ENCODE peak calls at places on chromosomes 6 and 20, in ten cellular contexts. One of them, this sample, is unnamed.
A peak's percentile ranks its signal among the peaks of the same experiment; 100 is the strongest.

GRCh38 chr6:114810468-114810867 is 467.6 kb upstream of the HS3ST5 start:
- DNase-seq in body of pancreas: no peak
- DNase-seq in IMR-90: no peak
- DNase-seq in endothelial cell of umbilical vein: no peak
- DNase-seq in stomach: no peak
- DNase-seq in tibial nerve: no peak
- DNase-seq in transverse colon: no peak
- DNase-seq in adrenal gland: no peak
- DNase-seq in ovary: no peak
- DNase-seq in H54: no peak
- DNase-seq in this sample: no peak

GRCh38 chr6:141282263-141282662 is 850.5 kb upstream of the GJE1 start:
- DNase-seq in transverse colon: no peak
- DNase-seq in endothelial cell of umbilical vein: no peak
- DNase-seq in body of pancreas: no peak
- DNase-seq in IMR-90: no peak
- DNase-seq in H54: no peak
- DNase-seq in stomach: no peak
- DNase-seq in adrenal gland: no peak
- DNase-seq in tibial nerve: no peak
- DNase-seq in ovary: no peak
- DNase-seq in this sample: no peak

GRCh38 chr20:36251426-36251825 is 15.1 kb downstream of the AAR2 start:
- DNase-seq in IMR-90: no peak
- DNase-seq in tibial nerve: no peak
- DNase-seq in adrenal gland: no peak
- DNase-seq in H54: no peak
- DNase-seq in transverse colon: no peak
- DNase-seq in endothelial cell of umbilical vein: no peak
- DNase-seq in stomach: no peak
- DNase-seq in ovary: no peak
- DNase-seq in body of pancreas: no peak
- DNase-seq in this sample: no peak

GRCh38 chr6:147508073-147508870 is at the start of gene SAMD5:
- DNase-seq in transverse colon: peak; percentile 74
- DNase-seq in stomach: peak; percentile 65
- DNase-seq in adrenal gland: peak; percentile 38
- DNase-seq in H54: peak; percentile 53
- DNase-seq in endothelial cell of umbilical vein: peak; percentile 82
- DNase-seq in body of pancreas: peak; percentile 27
- DNase-seq in ovary: peak; percentile 12
- DNase-seq in tibial nerve: no peak
- DNase-seq in IMR-90: peak; percentile 68
- DNase-seq in this sample: peak; percentile 69

GRCh38 chr20:17662333-17663039 is 19.6 kb downstream of the RRBP1 start:
- DNase-seq in adrenal gland: peak; percentile 63
- DNase-seq in H54: no peak
- DNase-seq in tibial nerve: peak; percentile 75
- DNase-seq in IMR-90: peak; percentile 48
- DNase-seq in stomach: no peak
- DNase-seq in ovary: no peak
- DNase-seq in transverse colon: peak; percentile 26
- DNase-seq in endothelial cell of umbilical vein: no peak
- DNase-seq in body of pancreas: peak; percentile 81
- DNase-seq in this sample: no peak

GRCh38 chr20:31604567-31605030 is 490 bp upstream of the ID1 start:
- DNase-seq in body of pancreas: no peak
- DNase-seq in stomach: no peak
- DNase-seq in ovary: no peak
- DNase-seq in H54: no peak
- DNase-seq in endothelial cell of umbilical vein: no peak
- DNase-seq in transverse colon: no peak
- DNase-seq in IMR-90: no peak
- DNase-seq in adrenal gland: no peak
- DNase-seq in tibial nerve: no peak
- DNase-seq in this sample: no peak

GRCh38 chr6:13615802-13616140 is 636 bp downstream of the NOL7 start:
- DNase-seq in ovary: peak; percentile 46
- DNase-seq in transverse colon: peak; percentile 63
- DNase-seq in stomach: peak; percentile 45
- DNase-seq in endothelial cell of umbilical vein: no peak
- DNase-seq in tibial nerve: peak; percentile 36
- DNase-seq in body of pancreas: peak; percentile 48
- DNase-seq in adrenal gland: peak; percentile 71
- DNase-seq in IMR-90: peak; percentile 35
- DNase-seq in H54: peak; percentile 28
- DNase-seq in this sample: peak; percentile 53

GRCh38 chr6:109093732-109094131 is 914 bp downstream of the SESN1 start:
- DNase-seq in IMR-90: peak; percentile 14
- DNase-seq in H54: no peak
- DNase-seq in endothelial cell of umbilical vein: peak; percentile 49
- DNase-seq in tibial nerve: no peak
- DNase-seq in body of pancreas: no peak
- DNase-seq in stomach: no peak
- DNase-seq in adrenal gland: no peak
- DNase-seq in transverse colon: no peak
- DNase-seq in ovary: no peak
- DNase-seq in this sample: no peak

GRCh38 chr20:50027611-50028105 is 44.9 kb downstream of the SNAI1 start:
- DNase-seq in stomach: no peak
- DNase-seq in transverse colon: peak; percentile 25
- DNase-seq in body of pancreas: peak; percentile 43
- DNase-seq in IMR-90: peak; percentile 92
- DNase-seq in endothelial cell of umbilical vein: peak; percentile 95
- DNase-seq in ovary: peak; percentile 34
- DNase-seq in tibial nerve: no peak
- DNase-seq in adrenal gland: peak; percentile 95
- DNase-seq in H54: peak; percentile 94
- DNase-seq in this sample: peak; percentile 90

GRCh38 chr6:150992682-150993081 is 127.2 kb downstream of the MTHFD1L start:
- DNase-seq in ovary: peak; percentile 48
- DNase-seq in IMR-90: peak; percentile 47
- DNase-seq in transverse colon: no peak
- DNase-seq in adrenal gland: no peak
- DNase-seq in H54: no peak
- DNase-seq in tibial nerve: no peak
- DNase-seq in endothelial cell of umbilical vein: no peak
- DNase-seq in body of pancreas: no peak
- DNase-seq in stomach: no peak
- DNase-seq in this sample: no peak
- TF ChIP-seq POLR2A in ovary: no peak
- TF ChIP-seq POLR2A in IMR-90: no peak
- TF ChIP-seq POLR2A in transverse colon: no peak
- TF ChIP-seq POLR2A in adrenal gland: no peak
- TF ChIP-seq POLR2A in H54: no peak
- TF ChIP-seq POLR2A in tibial nerve: no peak
- TF ChIP-seq POLR2A in endothelial cell of umbilical vein: no peak
- TF ChIP-seq POLR2A in body of pancreas: no peak
- TF ChIP-seq POLR2A in stomach: no peak
- TF ChIP-seq POLR2A in this sample: no peak

GRCh38 chr20:53956013-53956715 is 114.2 kb downstream of the BCAS1 start:
- DNase-seq in stomach: no peak
- DNase-seq in adrenal gland: no peak
- DNase-seq in tibial nerve: no peak
- DNase-seq in H54: no peak
- DNase-seq in endothelial cell of umbilical vein: no peak
- DNase-seq in body of pancreas: no peak
- DNase-seq in IMR-90: no peak
- DNase-seq in ovary: no peak
- DNase-seq in transverse colon: no peak
- DNase-seq in this sample: no peak
- TF ChIP-seq POLR2A in stomach: no peak
- TF ChIP-seq POLR2A in adrenal gland: no peak
- TF ChIP-seq POLR2A in tibial nerve: no peak
- TF ChIP-seq POLR2A in H54: no peak
- TF ChIP-seq POLR2A in endothelial cell of umbilical vein: no peak
- TF ChIP-seq POLR2A in body of pancreas: no peak
- TF ChIP-seq POLR2A in IMR-90: no peak
- TF ChIP-seq POLR2A in ovary: no peak
- TF ChIP-seq POLR2A in transverse colon: no peak
- TF ChIP-seq POLR2A in this sample: no peak

GRCh38 chr20:382291-383115 is 1.9 kb downstream of the TRIB3 start:
- DNase-seq in ovary: no peak
- DNase-seq in body of pancreas: no peak
- DNase-seq in endothelial cell of umbilical vein: no peak
- DNase-seq in H54: no peak
- DNase-seq in transverse colon: no peak
- DNase-seq in IMR-90: no peak
- DNase-seq in adrenal gland: no peak
- DNase-seq in stomach: no peak
- DNase-seq in tibial nerve: no peak
- DNase-seq in this sample: no peak

GRCh38 chr20:378961-379336 is 1.6 kb upstream of the TRIB3 start:
- DNase-seq in IMR-90: no peak
- DNase-seq in transverse colon: no peak
- DNase-seq in body of pancreas: no peak
- DNase-seq in stomach: no peak
- DNase-seq in endothelial cell of umbilical vein: no peak
- DNase-seq in tibial nerve: no peak
- DNase-seq in H54: no peak
- DNase-seq in ovary: no peak
- DNase-seq in adrenal gland: no peak
- DNase-seq in this sample: no peak

GRCh38 chr20:383889-384288 is 3.3 kb downstream of the TRIB3 start:
- DNase-seq in stomach: no peak
- DNase-seq in transverse colon: no peak
- DNase-seq in H54: no peak
- DNase-seq in ovary: no peak
- DNase-seq in IMR-90: no peak
- DNase-seq in endothelial cell of umbilical vein: no peak
- DNase-seq in tibial nerve: no peak
- DNase-seq in body of pancreas: no peak
- DNase-seq in adrenal gland: no peak
- DNase-seq in this sample: no peak

GRCh38 chr20:380763-381580 is 412 bp downstream of the TRIB3 start:
- DNase-seq in stomach: peak; percentile 59
- DNase-seq in endothelial cell of umbilical vein: peak; percentile 36
- DNase-seq in H54: peak; percentile 73
- DNase-seq in IMR-90: peak; percentile 57
- DNase-seq in body of pancreas: peak; percentile 66
- DNase-seq in ovary: peak; percentile 32
- DNase-seq in transverse colon: peak; percentile 58
- DNase-seq in adrenal gland: peak; percentile 47
- DNase-seq in tibial nerve: no peak
- DNase-seq in this sample: peak; percentile 49

DNA sequence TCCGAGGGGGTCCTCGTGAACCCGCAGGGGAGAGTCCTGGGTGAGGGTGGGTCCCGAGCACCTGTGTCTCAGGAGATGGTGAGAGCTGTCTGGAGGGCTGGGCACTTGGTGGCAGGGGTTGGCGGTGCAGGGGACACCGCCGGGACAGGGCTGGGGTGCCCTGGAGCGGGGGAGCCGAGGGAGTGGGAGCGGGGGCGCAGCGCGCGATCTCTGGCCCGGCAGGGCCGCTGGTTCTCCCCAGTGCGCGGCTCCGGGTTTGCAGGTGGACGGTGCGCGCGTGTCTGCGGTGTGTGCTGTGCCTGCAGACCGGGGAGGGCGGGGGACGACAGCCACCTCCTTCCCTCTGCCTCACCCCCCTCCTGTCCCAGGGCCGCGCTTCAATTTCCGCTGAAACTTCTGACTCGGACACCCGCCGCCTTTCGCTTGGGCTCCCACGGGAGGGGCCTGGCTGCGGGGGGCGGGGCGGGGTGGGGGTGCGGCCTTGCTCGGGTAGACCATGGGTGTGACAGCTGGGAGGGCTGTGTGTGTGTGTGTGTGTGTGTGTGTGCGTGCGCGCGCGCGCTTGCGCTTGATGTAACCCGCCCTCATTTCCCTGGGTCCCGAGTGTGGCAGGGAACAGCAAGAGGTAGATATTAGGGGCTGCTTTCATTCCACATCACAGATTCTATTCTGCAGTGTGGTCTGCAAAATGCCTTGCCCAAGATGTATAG is 1.2 kb downstream of the TRIB3 start:
- DNase-seq in tibial nerve: peak; percentile 32
- DNase-seq in H54: no peak
- DNase-seq in ovary: peak; percentile 42
- DNase-seq in body of pancreas: peak; percentile 89
- DNase-seq in stomach: peak; percentile 79
- DNase-seq in transverse colon: peak; percentile 87
- DNase-seq in endothelial cell of umbilical vein: peak; percentile 48
- DNase-seq in adrenal gland: peak; percentile 85
- DNase-seq in IMR-90: peak; percentile 66
- DNase-seq in this sample: peak; percentile 78
- TF ChIP-seq POLR2A in tibial nerve: no peak
- TF ChIP-seq POLR2A in H54: no peak
- TF ChIP-seq POLR2A in ovary: no peak
- TF ChIP-seq POLR2A in body of pancreas: peak; percentile 72
- TF ChIP-seq POLR2A in stomach: no peak
- TF ChIP-seq POLR2A in transverse colon: peak; percentile 60
- TF ChIP-seq POLR2A in endothelial cell of umbilical vein: peak; percentile 36
- TF ChIP-seq POLR2A in adrenal gland: peak; percentile 33
- TF ChIP-seq POLR2A in IMR-90: peak; percentile 57
- TF ChIP-seq POLR2A in this sample: no peak

GRCh38 chr20:63567382-63568169 is 6.5 kb downstream of the HELZ2 start:
- DNase-seq in transverse colon: peak; percentile 75
- DNase-seq in H54: no peak
- DNase-seq in endothelial cell of umbilical vein: no peak
- DNase-seq in body of pancreas: no peak
- DNase-seq in adrenal gland: no peak
- DNase-seq in stomach: peak; percentile 59
- DNase-seq in IMR-90: no peak
- DNase-seq in tibial nerve: peak; percentile 28
- DNase-seq in ovary: no peak
- DNase-seq in this sample: no peak

GRCh38 chr20:63568170-63568981 is 5.7 kb downstream of the HELZ2 start:
- DNase-seq in body of pancreas: no peak
- DNase-seq in adrenal gland: no peak
- DNase-seq in IMR-90: no peak
- DNase-seq in ovary: no peak
- DNase-seq in endothelial cell of umbilical vein: no peak
- DNase-seq in stomach: no peak
- DNase-seq in tibial nerve: no peak
- DNase-seq in transverse colon: no peak
- DNase-seq in H54: no peak
- DNase-seq in this sample: no peak

GRCh38 chr20:63565699-63566335 is 8.2 kb downstream of the HELZ2 start:
- DNase-seq in adrenal gland: no peak
- DNase-seq in tibial nerve: no peak
- DNase-seq in ovary: no peak
- DNase-seq in IMR-90: no peak
- DNase-seq in H54: no peak
- DNase-seq in transverse colon: no peak
- DNase-seq in endothelial cell of umbilical vein: no peak
- DNase-seq in body of pancreas: no peak
- DNase-seq in stomach: no peak
- DNase-seq in this sample: no peak

GRCh38 chr20:63566395-63567131 is 7.5 kb downstream of the HELZ2 start:
- DNase-seq in transverse colon: no peak
- DNase-seq in adrenal gland: no peak
- DNase-seq in ovary: no peak
- DNase-seq in body of pancreas: peak; percentile 62
- DNase-seq in endothelial cell of umbilical vein: no peak
- DNase-seq in stomach: no peak
- DNase-seq in tibial nerve: no peak
- DNase-seq in H54: no peak
- DNase-seq in IMR-90: no peak
- DNase-seq in this sample: no peak

DNA sequence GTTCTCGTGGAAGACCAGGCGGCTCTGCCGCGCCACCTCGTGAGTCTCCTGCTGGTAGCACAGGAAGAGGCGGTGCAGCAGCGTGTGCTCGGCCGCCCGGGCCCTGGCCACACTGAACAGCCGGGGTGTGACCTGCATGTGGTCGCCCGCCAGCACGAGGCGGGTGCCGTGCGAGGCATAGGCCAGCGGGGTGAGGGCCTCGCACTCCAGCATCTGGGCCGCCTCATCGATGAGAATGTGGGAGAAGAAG is 7.0 kb downstream of the HELZ2 start:
- DNase-seq in stomach: no peak
- DNase-seq in ovary: no peak
- DNase-seq in body of pancreas: no peak
- DNase-seq in tibial nerve: no peak
- DNase-seq in adrenal gland: no peak
- DNase-seq in H54: no peak
- DNase-seq in transverse colon: no peak
- DNase-seq in IMR-90: no peak
- DNase-seq in endothelial cell of umbilical vein: no peak
- DNase-seq in this sample: no peak
- TF ChIP-seq POLR2A in stomach: no peak
- TF ChIP-seq POLR2A in ovary: no peak
- TF ChIP-seq POLR2A in body of pancreas: no peak
- TF ChIP-seq POLR2A in tibial nerve: no peak
- TF ChIP-seq POLR2A in adrenal gland: no peak
- TF ChIP-seq POLR2A in H54: no peak
- TF ChIP-seq POLR2A in transverse colon: no peak
- TF ChIP-seq POLR2A in IMR-90: no peak
- TF ChIP-seq POLR2A in endothelial cell of umbilical vein: no peak
- TF ChIP-seq POLR2A in this sample: no peak